ENCODE peak calls at places on chromosomes 3 and 15, in eight cellular contexts. Q is T-cell, Y is coronary artery, C is ELR, Z is M059J, U is omental fat pad, X is B cell, D is neural crest cell. O is an unnamed sample.

GRCh38 chr3:49775538-49775937 is 10.8 kb downstream of the IP6K1 start:
- DNase-seq in U (no peak), Y (no peak), Q (no peak), C (no peak), D (no peak), X (no peak), Z (no peak), O (no peak)

GRCh38 chr3:32105291-32106131 is 909 bp upstream of the GPD1L start:
- DNase-seq in C (peak), D (no peak), X (no peak), Q (no peak), U (no peak), Y (no peak), Z (peak), O (no peak)

GRCh38 chr3:138939563-138940241 is 7.2 kb downstream of the FOXL2 start:
- DNase-seq in U (no peak), Y (no peak), X (no peak), C (no peak), Q (no peak), D (no peak), Z (no peak), O (no peak)

GRCh38 chr15:40957581-40958051 is 4.3 kb downstream of the CHAC1 start:
- DNase-seq in Z (peak), Q (no peak), Y (no peak), D (no peak), U (no peak), C (no peak), X (no peak), O (no peak)

GRCh38 chr3:49028298-49028672 is 913 bp downstream of the IMPDH2 start:
- DNase-seq in Q (no peak), Z (no peak), U (no peak), D (no peak), Y (no peak), X (no peak), C (no peak), O (no peak)

GRCh38 chr3:195204360-195205166 is 66.4 kb downstream of the XXYLT1 start:
- DNase-seq in D (no peak), Z (peak), Y (no peak), U (no peak), X (no peak), C (no peak), Q (no peak), O (no peak)

GRCh38 chr15:89754361-89755154 is 3.5 kb upstream of the MESP1 start:
- DNase-seq in Y (no peak), Q (no peak), U (no peak), D (no peak), C (peak), Z (peak), X (no peak), O (no peak)

GRCh38 chr3:157530637-157531300 is 27.6 kb upstream of the VEPH1 start:
- DNase-seq in D (no peak), C (peak), Z (peak), Y (no peak), X (no peak), U (no peak), Q (no peak), O (no peak)

GRCh38 chr3:140896997-140897396 is 44.6 kb upstream of the SLC25A36 start:
- DNase-seq in Y (no peak), Q (no peak), X (no peak), C (no peak), D (no peak), Z (no peak), U (no peak), O (no peak)

GRCh38 chr15:70424937-70425411 is 327.3 kb upstream of the TLE3 start:
- DNase-seq in Y (no peak), D (no peak), Z (no peak), Q (no peak), C (no peak), U (no peak), X (no peak), O (no peak)

GRCh38 chr15:69576948-69577351 is 124.3 kb downstream of the RPLP1 start:
- DNase-seq in Q (no peak), Z (no peak), D (no peak), C (no peak), X (peak), U (no peak), Y (no peak), O (no peak)

GRCh38 chr3:182920515-182921084 is 59.7 kb downstream of the DCUN1D1 start:
- DNase-seq in X (no peak), C (no peak), Y (no peak), Z (no peak), D (no peak), U (no peak), Q (no peak), O (no peak)

GRCh38 chr3:38404286-38404685 is 49.4 kb upstream of the ACVR2B start:
- DNase-seq in D (no peak), Y (no peak), C (peak), U (no peak), X (no peak), Q (no peak), Z (peak), O (no peak)

GRCh38 chr15:100211855-100212850 is 129.6 kb downstream of the ADAMTS17 start:
- DNase-seq in Z (peak), Y (no peak), X (no peak), U (no peak), D (no peak), C (no peak), Q (no peak), O (no peak)

GRCh38 chr15:43404130-43404529 is 33.2 kb downstream of the TUBGCP4 start:
- DNase-seq in Z (no peak), U (no peak), D (no peak), Q (no peak), C (no peak), Y (no peak), X (no peak), O (no peak)

GRCh38 chr3:156657862-156658731 is 16.3 kb upstream of the TIPARP start:
- DNase-seq in C (no peak), U (no peak), Q (no peak), Z (no peak), Y (no peak), X (no peak), D (no peak), O (no peak)

GRCh38 chr3:141486416-141486734 is 452 bp upstream of the RASA2 start:
- DNase-seq in U (no peak), Z (no peak), C (no peak), Y (no peak), X (no peak), Q (no peak), D (no peak), O (no peak)

GRCh38 chr15:49855917-49856637 is 235.2 kb downstream of the DTWD1 start:
- DNase-seq in Z (peak), X (no peak), D (no peak), Y (no peak), Q (no peak), U (no peak), C (peak), O (peak)

GRCh38 chr15:52261498-52262242 is 33.9 kb downstream of the MYO5C start:
- DNase-seq in D (peak), Q (no peak), X (peak), Y (peak), C (peak), U (no peak), Z (peak), O (no peak)

GRCh38 chr3:32556332-32556731 is 14.3 kb downstream of the DYNC1LI1 start:
- DNase-seq in C (no peak), Z (no peak), Q (no peak), Y (no peak), D (no peak), X (no peak), U (no peak), O (no peak)

GRCh38 chr3:33385423-33385822 is 54.8 kb downstream of the UBP1 start:
- DNase-seq in X (no peak), Q (no peak), D (no peak), Z (no peak), C (peak), U (no peak), Y (no peak), O (no peak)

GRCh38 chr3:13025090-13025489 is 48.1 kb downstream of the IQSEC1 start:
- DNase-seq in D (no peak), X (no peak), Z (peak), Y (no peak), U (no peak), C (peak), Q (no peak), O (peak)

GRCh38 chr3:48110463-48110862 is 77.8 kb downstream of the CDC25A start:
- DNase-seq in Q (no peak), Y (no peak), C (no peak), Z (no peak), D (no peak), U (no peak), X (no peak), O (no peak)

GRCh38 chr3:60301142-60301541 is 950.1 kb downstream of the FHIT start:
- DNase-seq in Z (peak), D (no peak), Y (no peak), Q (no peak), C (no peak), U (no peak), X (no peak), O (no peak)

GRCh38 chr3:138389841-138390581 is 41.6 kb downstream of the MRAS start:
- DNase-seq in Q (no peak), X (no peak), C (peak), Z (peak), D (no peak), Y (peak), U (no peak), O (no peak)

GRCh38 chr3:155960060-155960459 is 89.6 kb downstream of the GMPS start:
- DNase-seq in C (no peak), X (no peak), Z (no peak), Y (no peak), U (no peak), Q (no peak), D (no peak), O (no peak)

GRCh38 chr3:176939022-176939817 is 258.1 kb downstream of the TBL1XR1 start:
- DNase-seq in C (peak), Q (no peak), Z (peak), D (peak), X (no peak), Y (no peak), U (no peak), O (no peak)

O was measured in GOT3.